ENCODE peak calls at places on chromosomes 7 and 10, in four cellular contexts. T, Q, M and A are unnamed samples.

GRCh38 chr7:140192176-140192575 is 15.4 kb upstream of the KDM7A start:
- DNase-seq in T (no peak), Q (no peak), M (no peak), A (no peak)

GRCh38 chr7:140230517-140230861 is 53.7 kb upstream of the KDM7A start:
- DNase-seq in M (no peak), T (no peak), Q (no peak), A (peak)

GRCh38 chr7:130273081-130273699 is 6.5 kb downstream of the CPA2 start:
- DNase-seq in Q (no peak), M (peak), T (peak), A (no peak)

GRCh38 chr10:37124532-37124931 is 866 bp upstream of the ANKRD30A start:
- DNase-seq in T (no peak), M (no peak), Q (no peak), A (no peak)

GRCh38 chr10:68871731-68872342 is 29.3 kb upstream of the DDX50 start:
- DNase-seq in Q (no peak), M (peak), T (peak), A (peak)

GRCh38 chr7:112207106-112207592 is 654 bp downstream of the ZNF277 start:
- DNase-seq in Q (no peak), M (no peak), T (no peak), A (no peak)

GRCh38 chr10:18140149-18140956 is at the start of gene CACNB2:
- DNase-seq in M (no peak), Q (no peak), T (peak), A (peak)

GRCh38 chr7:82740246-82740848 is 296.8 kb upstream of the CACNA2D1 start:
- DNase-seq in T (peak), Q (no peak), M (no peak), A (peak)

GRCh38 chr10:34505338-34505737 is 309.8 kb downstream of the PARD3 start:
- DNase-seq in T (no peak), Q (no peak), M (no peak), A (no peak)

GRCh38 chr10:69425513-69426298 is 9.0 kb upstream of the TACR2 start:
- DNase-seq in T (no peak), Q (no peak), M (no peak), A (no peak)

GRCh38 chr10:114869500-114869899 is 47.9 kb downstream of the FHIP2A start:
- DNase-seq in Q (no peak), T (no peak), M (no peak), A (no peak)

GRCh38 chr7:29265208-29265923 is 70.8 kb downstream of the CHN2 start:
- DNase-seq in T (no peak), M (no peak), Q (no peak), A (no peak)

GRCh38 chr10:470339-471003 is 219.0 kb downstream of the DIP2C start:
- DNase-seq in T (no peak), M (no peak), Q (no peak), A (no peak)

GRCh38 chr10:3236644-3237043 is 64.1 kb upstream of the PITRM1 start:
- DNase-seq in T (no peak), M (no peak), Q (no peak), A (no peak)

GRCh38 chr10:133100706-133101463 is 13.2 kb downstream of the ADGRA1 start:
- DNase-seq in Q (no peak), T (peak), M (no peak), A (peak)

GRCh38 chr7:1829111-1829510 is 159.0 kb downstream of the ELFN1 start:
- DNase-seq in T (no peak), M (no peak), Q (no peak), A (no peak)

GRCh38 chr10:69445094-69445493 is 6.2 kb upstream of the TSPAN15 start:
- DNase-seq in Q (no peak), T (no peak), M (no peak), A (no peak)

GRCh38 chr10:65751218-65751617 is 1174.6 kb upstream of the LRRTM3 start:
- DNase-seq in M (no peak), T (no peak), Q (no peak), A (no peak)

GRCh38 chr7:51263631-51264484 is 52.8 kb downstream of the COBL start:
- DNase-seq in M (no peak), Q (no peak), T (no peak), A (no peak)

GRCh38 chr10:62379394-62379793 is 5.2 kb downstream of the ZNF365 start:
- DNase-seq in T (no peak), Q (no peak), M (no peak), A (no peak)

GRCh38 chr7:2008101-2008935 is 224.4 kb downstream of the MAD1L1 start:
- DNase-seq in M (no peak), Q (no peak), T (no peak), A (peak)

GRCh38 chr7:41881313-41882130 is 178.6 kb upstream of the INHBA start:
- DNase-seq in M (no peak), T (no peak), Q (peak), A (no peak)

GRCh38 chr10:50512743-50513416 is 110.9 kb downstream of the SGMS1 start:
- DNase-seq in M (no peak), T (no peak), Q (peak), A (no peak)

GRCh38 chr7:90621130-90621891 is 25.2 kb downstream of the CDK14 start:
- DNase-seq in Q (no peak), T (no peak), M (no peak), A (no peak)

GRCh38 chr10:124164252-124164651 is 70.9 kb upstream of the CHST15 start:
- DNase-seq in M (no peak), T (no peak), Q (no peak), A (no peak)

GRCh38 chr10:30151581-30152389 is 92.4 kb upstream of the JCAD start:
- DNase-seq in Q (no peak), T (no peak), M (peak), A (peak)